ENCODE peak calls at places on chromosomes 7 and 10, in nine cellular contexts. Y is nephron progenitor cell; G is M059J; V is NCI-H1417; H is tibial artery; C is stimulated activated CD4-positive, alpha-beta T cell treated with anti-CD3 and anti-CD28 coated beads, Interleukin-4, amount 100 ng/mL, for 4 hours; O is HFFc6; X is epithelial cell of esophagus; N is H54. B is an unnamed sample.

GRCh38 chr7:27156508-27156898 is at the start of gene HOXA7:
- DNase-seq in O (peak), C (no peak), H (peak), G (peak), Y (peak), X (no peak), N (no peak), V (peak), B (peak)

GRCh38 chr7:78396190-78396589 is 597.6 kb downstream of the PHTF2 start:
- DNase-seq in O (no peak), C (no peak), X (no peak), N (no peak), H (no peak), V (no peak), G (no peak), Y (no peak), B (no peak)

GRCh38 chr10:21724695-21725371 is 190.8 kb downstream of the MLLT10 start:
- DNase-seq in O (peak), Y (no peak), N (peak), X (peak), H (peak), C (no peak), G (peak), V (peak), B (peak)

GRCh38 chr10:11602919-11603523 is 8.4 kb downstream of the USP6NL start:
- DNase-seq in V (peak), X (peak), Y (no peak), N (no peak), C (no peak), O (no peak), G (peak), H (no peak), B (no peak)

GRCh38 chr10:109698888-109699685 is 224.2 kb downstream of the XPNPEP1 start:
- DNase-seq in H (no peak), Y (no peak), V (no peak), O (no peak), N (no peak), C (no peak), X (no peak), G (no peak), B (no peak)

GRCh38 chr10:99756158-99756557 is 24.1 kb downstream of the CUTC start:
- DNase-seq in N (no peak), C (no peak), O (no peak), V (no peak), Y (no peak), G (no peak), H (no peak), X (no peak), B (no peak)

GRCh38 chr7:43516581-43517342 is 66.1 kb upstream of the STK17A start:
- DNase-seq in Y (no peak), N (no peak), G (peak), V (no peak), C (no peak), X (peak), H (no peak), O (no peak), B (peak)

GRCh38 chr7:22094413-22095304 is 149.0 kb upstream of the CDCA7L start:
- DNase-seq in Y (no peak), O (peak), G (peak), N (no peak), C (no peak), V (peak), X (no peak), H (no peak), B (peak)

GRCh38 chr10:93672890-93673289 is 29.5 kb downstream of the FRA10AC1 start:
- DNase-seq in V (no peak), X (no peak), H (no peak), Y (no peak), G (no peak), N (no peak), O (no peak), C (no peak), B (no peak)

GRCh38 chr10:70815504-70816219 is at the start of gene SGPL1:
- DNase-seq in V (peak), G (peak), C (peak), N (peak), Y (peak), X (peak), O (peak), H (peak), B (peak)

GRCh38 chr10:99913831-99914235 is 95.9 kb downstream of the DNMBP start:
- DNase-seq in X (peak), G (no peak), V (no peak), C (no peak), O (no peak), H (no peak), Y (peak), N (no peak), B (no peak)

GRCh38 chr7:10300557-10300956 is 673.1 kb upstream of the PHF14 start:
- DNase-seq in G (no peak), O (no peak), X (no peak), C (no peak), N (no peak), H (no peak), Y (no peak), V (no peak), B (no peak)

GRCh38 chr10:77582710-77583115 is 54.9 kb downstream of the KCNMA1 start:
- DNase-seq in Y (no peak), X (peak), O (peak), N (peak), H (no peak), C (no peak), G (peak), V (no peak), B (peak)

GRCh38 chr10:132105302-132105995 is 39.7 kb downstream of the JAKMIP3 start:
- DNase-seq in O (no peak), G (no peak), C (no peak), V (no peak), X (no peak), H (no peak), N (no peak), Y (no peak), B (no peak)

GRCh38 chr7:36784991-36785940 is 61.0 kb upstream of the AOAH start:
- DNase-seq in O (no peak), X (peak), V (no peak), C (peak), G (no peak), Y (no peak), N (no peak), H (peak), B (no peak)

GRCh38 chr7:24971333-24972165 is 8.4 kb downstream of the OSBPL3 start:
- DNase-seq in C (no peak), N (peak), H (no peak), V (no peak), X (peak), Y (no peak), G (peak), O (peak), B (peak)

GRCh38 chr10:29245476-29245875 is 43.4 kb upstream of the LYZL1 start:
- DNase-seq in G (no peak), H (no peak), Y (no peak), C (no peak), N (no peak), O (no peak), X (no peak), V (no peak), B (no peak)

GRCh38 chr7:149776848-149777407 is 3.5 kb upstream of the ZNF467 start:
- DNase-seq in C (no peak), V (no peak), H (no peak), G (no peak), O (no peak), N (no peak), X (no peak), Y (no peak), B (no peak)

GRCh38 chr10:7102557-7103349 is 308.1 kb downstream of the SFMBT2 start:
- DNase-seq in N (no peak), X (no peak), G (peak), O (no peak), V (no peak), H (no peak), Y (no peak), C (no peak), B (no peak)

GRCh38 chr7:19455508-19456132 is 253.2 kb downstream of the POLR1F start:
- DNase-seq in V (peak), Y (no peak), X (peak), H (no peak), C (no peak), N (no peak), O (no peak), G (no peak), B (no peak)

GRCh38 chr7:80047856-80048459 is 86.7 kb upstream of the GNAI1 start:
- DNase-seq in H (no peak), N (no peak), C (no peak), Y (no peak), O (peak), G (peak), X (no peak), V (no peak), B (no peak)

GRCh38 chr10:79079074-79079397 is 10.3 kb downstream of the ZMIZ1 start:
- DNase-seq in O (no peak), H (no peak), N (peak), C (no peak), V (no peak), G (peak), Y (no peak), X (no peak), B (peak)

GRCh38 chr10:23342213-23342884 is 2.2 kb downstream of the C10orf67 start:
- DNase-seq in O (no peak), H (no peak), X (no peak), G (no peak), V (no peak), C (no peak), Y (no peak), N (no peak), B (peak)

GRCh38 chr7:131893627-131894345 is 337.4 kb upstream of the PODXL start:
- DNase-seq in O (peak), Y (no peak), N (no peak), X (no peak), V (no peak), H (no peak), C (no peak), G (peak), B (peak)

B was measured in EL.